ENCODE peak calls at places on chromosomes 7 and 10, in nine cellular contexts. L is progenitor cell of endocrine pancreas, J is stomach, T is K562, C is mucosa of descending colon, Y is IMR-90, O is A549, P is cardiac muscle cell, M is SK-N-SH. R is an unnamed sample.

GRCh38 chr7:131521651-131522163 is 34.7 kb downstream of the PODXL start:
- DNase-seq in L (no peak), J (peak), T (no peak), C (peak), Y (no peak), O (peak), P (no peak), M (no peak), R (no peak)

GRCh38 chr10:68406111-68406814 is 814 bp downstream of the RUFY2 start:
- DNase-seq in L (peak), J (peak), T (peak), C (peak), Y (peak), O (peak), P (peak), M (peak), R (peak)

GRCh38 chr10:97676770-97677581 is 10.1 kb downstream of the AVPI1 start:
- DNase-seq in L (peak), J (peak), T (peak), C (no peak), Y (peak), O (peak), P (peak), M (peak), R (peak)

GRCh38 chr7:125363873-125364272 is 434.2 kb upstream of the POT1 start:
- DNase-seq in L (no peak), J (no peak), T (no peak), C (no peak), Y (no peak), O (no peak), P (no peak), M (no peak), R (no peak)

GRCh38 chr10:121732676-121733445 is 134.6 kb upstream of the FGFR2 start:
- DNase-seq in L (no peak), J (no peak), T (no peak), C (no peak), Y (no peak), O (no peak), P (no peak), M (no peak), R (peak)

GRCh38 chr10:86592413-86592812 is 61.9 kb upstream of the OPN4 start:
- DNase-seq in L (no peak), J (peak), T (no peak), C (no peak), Y (no peak), O (peak), P (peak), M (no peak), R (no peak)

GRCh38 chr7:18952846-18953245 is 164.6 kb downstream of the TWIST1 start:
- DNase-seq in L (no peak), J (no peak), T (no peak), C (no peak), Y (no peak), O (no peak), P (no peak), M (no peak), R (no peak)

GRCh38 chr10:92241158-92241500 is 49.7 kb downstream of the CPEB3 start:
- DNase-seq in L (no peak), J (no peak), T (peak), C (no peak), Y (peak), O (peak), P (peak), M (peak), R (peak)

GRCh38 chr7:131174855-131175254 is 152.8 kb upstream of the MKLN1 start:
- DNase-seq in L (no peak), J (no peak), T (no peak), C (no peak), Y (no peak), O (no peak), P (no peak), M (no peak), R (no peak)

GRCh38 chr7:1232623-1233327 is at the start of gene UNCX:
- DNase-seq in L (no peak), J (no peak), T (no peak), C (no peak), Y (no peak), O (no peak), P (no peak), M (no peak), R (peak)

GRCh38 chr7:44172352-44172751 is 16.9 kb downstream of the GCK start:
- DNase-seq in L (no peak), J (no peak), T (no peak), C (no peak), Y (no peak), O (no peak), P (no peak), M (no peak), R (no peak)

GRCh38 chr10:16845248-16845647 is 28.0 kb upstream of the RSU1 start:
- DNase-seq in L (no peak), J (no peak), T (no peak), C (no peak), Y (no peak), O (no peak), P (no peak), M (no peak), R (peak)

GRCh38 chr7:129170373-129171021 is 17.9 kb upstream of the SMO start:
- DNase-seq in L (no peak), J (no peak), T (no peak), C (no peak), Y (no peak), O (no peak), P (no peak), M (no peak), R (no peak)

GRCh38 chr10:132337019-132337418 is 5.0 kb downstream of the LRRC27 start:
- DNase-seq in L (no peak), J (peak), T (no peak), C (no peak), Y (no peak), O (no peak), P (no peak), M (no peak), R (no peak)

GRCh38 chr7:3076700-3077099 is 33.0 kb upstream of the CARD11 start:
- DNase-seq in L (no peak), J (no peak), T (no peak), C (no peak), Y (no peak), O (no peak), P (no peak), M (no peak), R (no peak)
- TF ChIP-seq CTCF in L (no peak), J (no peak), T (no peak), C (no peak), Y (no peak), O (no peak), P (no peak), M (no peak), R (no peak)

GRCh38 chr7:77746164-77746823 is 50.0 kb downstream of the RSBN1L start:
- DNase-seq in L (no peak), J (no peak), T (no peak), C (no peak), Y (no peak), O (no peak), P (no peak), M (no peak), R (no peak)
- TF ChIP-seq CTCF in L (no peak), J (no peak), T (no peak), C (no peak), Y (no peak), O (no peak), P (no peak), M (no peak), R (no peak)

DNA sequence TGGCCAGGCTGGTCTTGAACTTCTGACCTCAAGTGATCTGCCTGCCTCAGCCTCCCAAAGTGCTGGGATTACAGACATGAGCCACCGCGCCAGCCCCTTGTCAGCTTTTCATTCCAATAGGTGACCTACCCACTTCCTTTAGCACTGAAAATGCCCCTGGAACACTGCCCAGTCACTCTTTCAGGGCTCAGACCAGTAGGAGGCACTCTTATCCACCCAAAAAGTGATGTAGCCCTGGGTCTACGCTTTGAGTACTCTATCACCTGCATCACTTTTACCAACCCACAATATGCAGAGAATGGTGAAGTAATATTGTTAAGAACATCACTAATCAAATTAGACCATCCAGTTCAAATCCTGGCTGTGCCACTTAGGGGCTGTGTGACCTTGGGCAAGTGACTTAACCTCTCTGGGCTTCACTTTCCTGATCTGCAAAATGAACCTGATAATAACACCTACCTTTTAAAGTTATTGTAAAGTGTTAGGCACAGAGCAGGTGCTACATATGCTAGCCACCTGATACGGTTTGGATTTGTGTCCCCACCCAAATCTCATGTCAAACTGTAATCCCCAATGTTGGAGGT is 5.2 kb downstream of the CALN1 start:
- DNase-seq in L (no peak), J (no peak), T (no peak), C (no peak), Y (no peak), O (no peak), P (no peak), M (no peak), R (no peak)
- TF ChIP-seq CTCF in L (no peak), J (no peak), T (peak), C (no peak), Y (no peak), O (no peak), P (no peak), M (peak), R (no peak)

DNA sequence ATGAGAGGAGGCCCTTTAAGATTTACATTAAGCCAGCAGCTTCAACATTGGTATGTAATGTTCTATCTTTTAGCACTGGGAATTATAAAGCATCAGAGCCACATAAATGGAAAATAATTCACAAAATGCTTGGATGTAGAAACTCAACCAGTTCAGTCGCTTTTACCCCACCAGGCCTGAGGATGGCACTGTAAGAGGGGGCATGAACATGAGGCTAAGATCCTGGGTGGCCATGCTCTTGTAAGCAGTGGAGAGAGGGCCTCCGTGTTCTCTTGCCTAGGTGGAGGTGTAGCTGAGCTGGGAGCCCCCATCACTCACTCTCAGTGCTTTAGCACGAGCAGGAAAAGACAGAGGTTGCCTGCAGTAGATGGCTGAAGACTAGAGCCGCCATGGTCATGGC is 238.8 kb downstream of the FANK1 start:
- DNase-seq in L (no peak), J (no peak), T (peak), C (no peak), Y (peak), O (peak), P (no peak), M (no peak), R (peak)
- TF ChIP-seq CTCF in L (no peak), J (no peak), T (no peak), C (no peak), Y (peak), O (no peak), P (peak), M (peak), R (peak)

DNA sequence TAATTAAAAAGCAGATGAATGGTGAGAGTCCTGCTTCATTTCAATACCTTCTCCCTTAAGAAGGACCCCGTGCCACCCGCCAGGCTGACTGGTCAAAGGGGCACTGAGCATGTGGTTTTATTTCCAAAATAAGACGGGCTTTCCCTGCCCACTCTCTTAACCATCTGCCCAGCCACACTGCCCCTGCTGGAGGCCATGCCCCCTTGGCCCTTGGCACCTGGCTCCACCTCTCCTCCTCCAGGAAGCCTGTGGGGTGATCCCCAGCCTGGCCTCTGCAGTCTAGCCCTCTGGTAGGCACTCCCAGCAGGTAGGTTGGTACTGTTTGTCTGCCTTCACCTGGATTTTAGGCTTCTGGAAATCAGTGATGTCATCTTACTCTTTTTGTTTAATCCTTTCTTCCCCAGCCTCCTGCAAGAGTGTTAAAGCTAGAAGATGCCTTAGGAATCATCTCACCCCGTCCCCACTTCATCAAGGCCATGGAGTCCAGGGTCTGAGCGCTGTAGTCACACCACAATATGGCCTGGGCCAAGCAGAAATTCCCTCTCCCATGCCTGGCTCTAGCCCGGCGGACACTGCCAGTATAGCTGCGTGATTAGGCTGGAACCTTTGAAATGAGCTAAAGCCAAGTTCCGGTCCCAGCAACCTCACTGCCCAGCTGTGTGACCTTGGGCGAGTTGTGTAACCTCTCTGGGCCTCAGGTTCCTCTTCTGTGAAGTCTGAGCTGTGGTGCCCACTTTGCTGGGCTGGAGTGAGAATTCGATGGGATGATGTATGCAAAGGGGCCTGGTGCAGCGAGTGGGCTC is 118.2 kb downstream of the ZMIZ1 start:
- DNase-seq in L (no peak), J (no peak), T (no peak), C (no peak), Y (no peak), O (no peak), P (no peak), M (no peak), R (no peak)
- TF ChIP-seq CTCF in L (no peak), J (no peak), T (no peak), C (no peak), Y (no peak), O (no peak), P (no peak), M (no peak), R (no peak)

GRCh38 chr10:49538381-49539319 is at the start of gene ERCC6:
- DNase-seq in L (peak), J (peak), T (peak), C (peak), Y (peak), O (peak), P (peak), M (peak), R (peak)
- TF ChIP-seq CTCF in L (peak), J (no peak), T (peak), C (no peak), Y (no peak), O (no peak), P (peak), M (no peak), R (no peak)